ENCODE peak calls at places on chromosomes 13 and 19, in eight cellular contexts. One of them, this sample, is unnamed.

GRCh38 chr19:53196777-53197396 is 3.7 kb upstream of the ZNF665 start:
- DNase-seq in endodermal cell: peak; percentile 99
- DNase-seq in IMR-90: peak; percentile 86
- DNase-seq in cardiac fibroblast: peak; percentile 93
- DNase-seq in thoracic aorta: peak; percentile 91
- DNase-seq in Peyer's patch: peak; percentile 100
- DNase-seq in stomach: peak; percentile 99
- DNase-seq in AG04449: no peak
- DNase-seq in this sample: peak; percentile 91

GRCh38 chr13:49641810-49642291 is 13.5 kb downstream of the ARL11 start:
- DNase-seq in endodermal cell: no peak
- DNase-seq in IMR-90: peak; percentile 88
- DNase-seq in cardiac fibroblast: peak; percentile 96
- DNase-seq in thoracic aorta: no peak
- DNase-seq in Peyer's patch: peak; percentile 56
- DNase-seq in stomach: no peak
- DNase-seq in AG04449: peak; percentile 60
- DNase-seq in this sample: no peak

GRCh38 chr13:108508263-108508662 is 121.1 kb upstream of the MYO16 start:
- DNase-seq in endodermal cell: peak; percentile 65
- DNase-seq in IMR-90: peak; percentile 29
- DNase-seq in cardiac fibroblast: peak; percentile 65
- DNase-seq in thoracic aorta: no peak
- DNase-seq in Peyer's patch: no peak
- DNase-seq in stomach: no peak
- DNase-seq in AG04449: no peak
- DNase-seq in this sample: no peak

GRCh38 chr19:17420267-17420924 is 549 bp downstream of the MVB12A start:
- DNase-seq in endodermal cell: peak; percentile 80
- DNase-seq in IMR-90: no peak
- DNase-seq in cardiac fibroblast: no peak
- DNase-seq in thoracic aorta: no peak
- DNase-seq in Peyer's patch: peak; percentile 64
- DNase-seq in stomach: peak; percentile 35
- DNase-seq in AG04449: no peak
- DNase-seq in this sample: peak; percentile 46

GRCh38 chr13:106630162-106630561 is 62.2 kb upstream of the ARGLU1 start:
- DNase-seq in endodermal cell: no peak
- DNase-seq in IMR-90: no peak
- DNase-seq in cardiac fibroblast: no peak
- DNase-seq in thoracic aorta: no peak
- DNase-seq in Peyer's patch: no peak
- DNase-seq in stomach: no peak
- DNase-seq in AG04449: no peak
- DNase-seq in this sample: no peak

GRCh38 chr13:46983881-46984280 is 87.0 kb upstream of the HTR2A start:
- DNase-seq in endodermal cell: no peak
- DNase-seq in IMR-90: peak; percentile 76
- DNase-seq in cardiac fibroblast: peak; percentile 45
- DNase-seq in thoracic aorta: no peak
- DNase-seq in Peyer's patch: no peak
- DNase-seq in stomach: no peak
- DNase-seq in AG04449: no peak
- DNase-seq in this sample: peak; percentile 93

GRCh38 chr13:19633340-19634128 is at the start of gene MPHOSPH8:
- DNase-seq in endodermal cell: peak; percentile 98
- DNase-seq in IMR-90: peak; percentile 94
- DNase-seq in cardiac fibroblast: peak; percentile 98
- DNase-seq in thoracic aorta: peak; percentile 78
- DNase-seq in Peyer's patch: peak; percentile 98
- DNase-seq in stomach: peak; percentile 96
- DNase-seq in AG04449: peak; percentile 67
- DNase-seq in this sample: peak; percentile 99

GRCh38 chr13:73467103-73467502 is 408.3 kb downstream of the KLF5 start:
- DNase-seq in endodermal cell: no peak
- DNase-seq in IMR-90: peak; percentile 16
- DNase-seq in cardiac fibroblast: no peak
- DNase-seq in thoracic aorta: no peak
- DNase-seq in Peyer's patch: no peak
- DNase-seq in stomach: no peak
- DNase-seq in AG04449: no peak
- DNase-seq in this sample: no peak

GRCh38 chr19:1503089-1503924 is 9.5 kb downstream of the ADAMTSL5 start:
- DNase-seq in endodermal cell: peak; percentile 91
- DNase-seq in IMR-90: peak; percentile 32
- DNase-seq in cardiac fibroblast: peak; percentile 34
- DNase-seq in thoracic aorta: no peak
- DNase-seq in Peyer's patch: peak; percentile 80
- DNase-seq in stomach: peak; percentile 52
- DNase-seq in AG04449: no peak
- DNase-seq in this sample: peak; percentile 53

GRCh38 chr19:38079926-38080380 is 144.1 kb downstream of the DPF1 start:
- DNase-seq in endodermal cell: peak; percentile 56
- DNase-seq in IMR-90: peak; percentile 95
- DNase-seq in cardiac fibroblast: peak; percentile 94
- DNase-seq in thoracic aorta: no peak
- DNase-seq in Peyer's patch: no peak
- DNase-seq in stomach: peak; percentile 29
- DNase-seq in AG04449: peak; percentile 70
- DNase-seq in this sample: peak; percentile 85

GRCh38 chr19:46390121-46390858 is 23.1 kb downstream of the CCDC8 start:
- DNase-seq in endodermal cell: peak; percentile 47
- DNase-seq in IMR-90: no peak
- DNase-seq in cardiac fibroblast: no peak
- DNase-seq in thoracic aorta: no peak
- DNase-seq in Peyer's patch: no peak
- DNase-seq in stomach: no peak
- DNase-seq in AG04449: no peak
- DNase-seq in this sample: no peak

GRCh38 chr13:110340812-110341444 is 33.8 kb downstream of the COL4A2 start:
- DNase-seq in endodermal cell: peak; percentile 56
- DNase-seq in IMR-90: peak; percentile 93
- DNase-seq in cardiac fibroblast: peak; percentile 95
- DNase-seq in thoracic aorta: peak; percentile 95
- DNase-seq in Peyer's patch: peak; percentile 81
- DNase-seq in stomach: peak; percentile 59
- DNase-seq in AG04449: no peak
- DNase-seq in this sample: peak; percentile 19

GRCh38 chr13:22569830-22570229 is 610.9 kb upstream of the SGCG start:
- DNase-seq in endodermal cell: no peak
- DNase-seq in IMR-90: no peak
- DNase-seq in cardiac fibroblast: no peak
- DNase-seq in thoracic aorta: no peak
- DNase-seq in Peyer's patch: no peak
- DNase-seq in stomach: no peak
- DNase-seq in AG04449: no peak
- DNase-seq in this sample: no peak

GRCh38 chr13:51222510-51223283 is 499 bp downstream of the FAM124A start:
- DNase-seq in endodermal cell: peak; percentile 82
- DNase-seq in IMR-90: no peak
- DNase-seq in cardiac fibroblast: no peak
- DNase-seq in thoracic aorta: no peak
- DNase-seq in Peyer's patch: no peak
- DNase-seq in stomach: no peak
- DNase-seq in AG04449: no peak
- DNase-seq in this sample: no peak

GRCh38 chr13:109569938-109570711 is 216.3 kb downstream of the IRS2 start:
- DNase-seq in endodermal cell: no peak
- DNase-seq in IMR-90: no peak
- DNase-seq in cardiac fibroblast: no peak
- DNase-seq in thoracic aorta: no peak
- DNase-seq in Peyer's patch: peak; percentile 70
- DNase-seq in stomach: peak; percentile 44
- DNase-seq in AG04449: no peak
- DNase-seq in this sample: peak; percentile 49

GRCh38 chr13:29923554-29924481 is 73.4 kb upstream of the UBL3 start:
- DNase-seq in endodermal cell: peak; percentile 93
- DNase-seq in IMR-90: peak; percentile 99
- DNase-seq in cardiac fibroblast: peak; percentile 99
- DNase-seq in thoracic aorta: peak; percentile 89
- DNase-seq in Peyer's patch: peak; percentile 91
- DNase-seq in stomach: peak; percentile 94
- DNase-seq in AG04449: peak; percentile 97
- DNase-seq in this sample: peak; percentile 65

GRCh38 chr13:29925457-29925856 is 75.0 kb upstream of the UBL3 start:
- DNase-seq in endodermal cell: no peak
- DNase-seq in IMR-90: peak; percentile 78
- DNase-seq in cardiac fibroblast: peak; percentile 86
- DNase-seq in thoracic aorta: peak; percentile 90
- DNase-seq in Peyer's patch: peak; percentile 74
- DNase-seq in stomach: peak; percentile 91
- DNase-seq in AG04449: no peak
- DNase-seq in this sample: no peak

GRCh38 chr13:29924951-29925350 is 74.5 kb upstream of the UBL3 start:
- DNase-seq in endodermal cell: no peak
- DNase-seq in IMR-90: no peak
- DNase-seq in cardiac fibroblast: no peak
- DNase-seq in thoracic aorta: no peak
- DNase-seq in Peyer's patch: no peak
- DNase-seq in stomach: no peak
- DNase-seq in AG04449: no peak
- DNase-seq in this sample: no peak

GRCh38 chr13:29922896-29923295 is 72.5 kb upstream of the UBL3 start:
- DNase-seq in endodermal cell: no peak
- DNase-seq in IMR-90: peak; percentile 71
- DNase-seq in cardiac fibroblast: peak; percentile 83
- DNase-seq in thoracic aorta: no peak
- DNase-seq in Peyer's patch: no peak
- DNase-seq in stomach: no peak
- DNase-seq in AG04449: no peak
- DNase-seq in this sample: peak; percentile 26

GRCh38 chr13:29924482-29924884 is 74.1 kb upstream of the UBL3 start:
- DNase-seq in endodermal cell: no peak
- DNase-seq in IMR-90: peak; percentile 86
- DNase-seq in cardiac fibroblast: peak; percentile 69
- DNase-seq in thoracic aorta: no peak
- DNase-seq in Peyer's patch: no peak
- DNase-seq in stomach: no peak
- DNase-seq in AG04449: no peak
- DNase-seq in this sample: no peak
- TF ChIP-seq CTCF in endodermal cell: peak; percentile 41
- TF ChIP-seq CTCF in IMR-90: no peak
- TF ChIP-seq CTCF in cardiac fibroblast: no peak
- TF ChIP-seq CTCF in thoracic aorta: no peak
- TF ChIP-seq CTCF in Peyer's patch: no peak
- TF ChIP-seq CTCF in stomach: no peak
- TF ChIP-seq CTCF in AG04449: no peak
- TF ChIP-seq CTCF in this sample: no peak

GRCh38 chr19:41327076-41327475 is 17.1 kb downstream of the CCDC97 start:
- DNase-seq in endodermal cell: peak; percentile 54
- DNase-seq in IMR-90: no peak
- DNase-seq in cardiac fibroblast: no peak
- DNase-seq in thoracic aorta: no peak
- DNase-seq in Peyer's patch: no peak
- DNase-seq in stomach: no peak
- DNase-seq in AG04449: no peak
- DNase-seq in this sample: peak; percentile 37

GRCh38 chr19:41325640-41325946 is 15.6 kb downstream of the CCDC97 start:
- DNase-seq in endodermal cell: no peak
- DNase-seq in IMR-90: no peak
- DNase-seq in cardiac fibroblast: no peak
- DNase-seq in thoracic aorta: no peak
- DNase-seq in Peyer's patch: no peak
- DNase-seq in stomach: no peak
- DNase-seq in AG04449: no peak
- DNase-seq in this sample: no peak

GRCh38 chr19:41327499-41328156 is 17.7 kb downstream of the CCDC97 start:
- DNase-seq in endodermal cell: peak; percentile 76
- DNase-seq in IMR-90: peak; percentile 49
- DNase-seq in cardiac fibroblast: peak; percentile 32
- DNase-seq in thoracic aorta: no peak
- DNase-seq in Peyer's patch: peak; percentile 94
- DNase-seq in stomach: peak; percentile 87
- DNase-seq in AG04449: no peak
- DNase-seq in this sample: peak; percentile 84

GRCh38 chr19:41324921-41325639 is 15.1 kb downstream of the CCDC97 start:
- DNase-seq in endodermal cell: peak; percentile 99
- DNase-seq in IMR-90: peak; percentile 90
- DNase-seq in cardiac fibroblast: peak; percentile 90
- DNase-seq in thoracic aorta: peak; percentile 66
- DNase-seq in Peyer's patch: peak; percentile 69
- DNase-seq in stomach: no peak
- DNase-seq in AG04449: no peak
- DNase-seq in this sample: no peak

DNA sequence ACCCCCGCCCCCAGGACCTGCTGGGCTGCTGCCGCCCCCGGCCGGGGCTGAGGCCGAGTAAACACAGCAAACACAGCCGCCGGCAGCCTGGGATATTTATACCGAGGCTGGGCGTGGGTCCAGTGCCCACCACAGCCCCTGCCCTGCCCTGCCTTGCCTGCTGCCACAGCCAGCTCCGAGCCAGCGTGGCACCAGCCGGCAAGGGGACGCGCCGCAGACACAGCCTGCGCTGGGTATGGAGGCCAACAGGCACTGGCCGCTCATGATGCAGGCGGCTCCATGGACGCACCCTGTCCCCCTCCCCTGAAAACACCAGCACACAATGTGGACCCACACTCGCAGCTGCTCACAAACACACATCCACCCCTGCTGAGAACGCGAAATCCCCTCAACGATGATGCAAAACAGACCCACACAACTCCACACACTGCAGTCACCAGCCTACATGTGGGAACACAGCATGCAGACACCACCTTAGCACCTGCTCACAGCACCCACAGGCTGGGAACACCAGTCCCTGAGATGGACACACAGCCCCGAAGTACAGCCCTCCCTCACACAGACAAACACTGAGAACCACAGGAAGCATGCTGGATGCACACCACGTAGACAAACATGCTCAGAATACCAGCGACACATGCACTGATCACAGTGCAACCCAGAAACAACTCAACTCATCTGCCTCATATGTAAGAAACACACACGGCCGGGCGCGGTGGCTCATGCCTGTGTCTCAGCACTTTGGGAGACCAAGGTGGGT is 16.2 kb downstream of the CCDC97 start:
- DNase-seq in endodermal cell: peak; percentile 84
- DNase-seq in IMR-90: peak; percentile 80
- DNase-seq in cardiac fibroblast: peak; percentile 77
- DNase-seq in thoracic aorta: no peak
- DNase-seq in Peyer's patch: peak; percentile 87
- DNase-seq in stomach: no peak
- DNase-seq in AG04449: peak; percentile 79
- DNase-seq in this sample: peak; percentile 84
- H3K4me3 ChIP-seq in endodermal cell: peak overlapping the region; percentile 69
- H3K4me3 ChIP-seq in IMR-90: no peak overlapping the region
- H3K4me3 ChIP-seq in cardiac fibroblast: no peak overlapping the region
- H3K4me3 ChIP-seq in thoracic aorta: peak overlapping the region; percentile 57
- H3K4me3 ChIP-seq in Peyer's patch: peak overlapping the region; percentile 25
- H3K4me3 ChIP-seq in stomach: peak overlapping the region; percentile 42
- H3K4me3 ChIP-seq in AG04449: peak overlapping the region; percentile 30
- H3K4me3 ChIP-seq in this sample: peak overlapping the region; percentile 62

GRCh38 chr13:90365130-90365529 is 982.4 kb upstream of the MIR17HG start:
- DNase-seq in endodermal cell: no peak
- DNase-seq in IMR-90: no peak
- DNase-seq in cardiac fibroblast: peak; percentile 42
- DNase-seq in thoracic aorta: no peak
- DNase-seq in Peyer's patch: no peak
- DNase-seq in stomach: no peak
- DNase-seq in AG04449: no peak
- DNase-seq in this sample: no peak
- TF ChIP-seq CTCF in endodermal cell: peak; percentile 48
- TF ChIP-seq CTCF in IMR-90: no peak
- TF ChIP-seq CTCF in cardiac fibroblast: peak; percentile 12
- TF ChIP-seq CTCF in thoracic aorta: no peak
- TF ChIP-seq CTCF in Peyer's patch: no peak
- TF ChIP-seq CTCF in stomach: no peak
- TF ChIP-seq CTCF in AG04449: no peak
- TF ChIP-seq CTCF in this sample: no peak

GRCh38 chr19:48543121-48543710 is 8.8 kb upstream of the SULT2B1 start:
- DNase-seq in endodermal cell: peak; percentile 68
- DNase-seq in IMR-90: peak; percentile 65
- DNase-seq in cardiac fibroblast: peak; percentile 73
- DNase-seq in thoracic aorta: no peak
- DNase-seq in Peyer's patch: peak; percentile 51
- DNase-seq in stomach: peak; percentile 82
- DNase-seq in AG04449: no peak
- DNase-seq in this sample: no peak
- H3K4me3 ChIP-seq in endodermal cell: no peak overlapping the region
- H3K4me3 ChIP-seq in IMR-90: no peak overlapping the region
- H3K4me3 ChIP-seq in cardiac fibroblast: no peak overlapping the region
- H3K4me3 ChIP-seq in thoracic aorta: no peak overlapping the region
- H3K4me3 ChIP-seq in Peyer's patch: no peak overlapping the region
- H3K4me3 ChIP-seq in stomach: no peak overlapping the region
- H3K4me3 ChIP-seq in AG04449: no peak overlapping the region
- H3K4me3 ChIP-seq in this sample: no peak overlapping the region

This sample was measured in GM12865.